ENCODE peak calls at places on chromosomes 6 and 20, in seven cellular contexts. A is kidney epithelial cell; I is aorta; S is IMR-90; Z is heart right ventricle; K is CD4-positive, alpha-beta memory T cell; G is lung. R is an unnamed sample.
A peak's percentile ranks its signal among the peaks of the same experiment; 100 is the strongest.

GRCh38 chr6:116251568-116252384 is 2.1 kb downstream of the TSPYL4 start:
- DNase-seq in A (no peak), I (no peak), S (peak; percentile 80), Z (no peak), K (no peak), G (no peak), R (no peak)

GRCh38 chr6:33794910-33795615 is 6.1 kb upstream of the LEMD2 start:
- DNase-seq in A (no peak), I (no peak), S (no peak), Z (no peak), K (no peak), G (no peak), R (no peak)

GRCh38 chr20:34345426-34345757 is 17.7 kb upstream of the ITCH start:
- DNase-seq in A (no peak), I (no peak), S (no peak), Z (no peak), K (no peak), G (no peak), R (no peak)

GRCh38 chr20:34390769-34391447 is 27.8 kb downstream of the ITCH start:
- DNase-seq in A (peak; percentile 59), I (peak; percentile 86), S (peak; percentile 88), Z (peak; percentile 9), K (no peak), G (peak; percentile 59), R (peak; percentile 68)

GRCh38 chr6:84135291-84135690 is 92.2 kb downstream of the CEP162 start:
- DNase-seq in A (no peak), I (no peak), S (no peak), Z (no peak), K (no peak), G (no peak), R (no peak)

GRCh38 chr6:127146935-127147334 is 28.5 kb downstream of the RSPO3 start:
- DNase-seq in A (peak; percentile 56), I (no peak), S (peak; percentile 82), Z (peak; percentile 19), K (no peak), G (no peak), R (peak; percentile 24)

GRCh38 chr6:40907198-40907701 is 131.8 kb downstream of the UNC5CL start:
- DNase-seq in A (peak; percentile 74), I (peak; percentile 81), S (peak; percentile 9), Z (peak; percentile 9), K (no peak), G (no peak), R (no peak)

GRCh38 chr6:25583099-25583498 is 68.9 kb upstream of the SCGN start:
- DNase-seq in A (no peak), I (no peak), S (no peak), Z (no peak), K (no peak), G (no peak), R (no peak)

GRCh38 chr6:51644426-51644825 is 443.0 kb downstream of the PKHD1 start:
- DNase-seq in A (peak; percentile 49), I (no peak), S (no peak), Z (no peak), K (no peak), G (no peak), R (no peak)

GRCh38 chr6:1667012-1667804 is 57.5 kb downstream of the FOXC1 start:
- DNase-seq in A (no peak), I (no peak), S (peak; percentile 97), Z (no peak), K (no peak), G (no peak), R (no peak)

GRCh38 chr6:163768905-163769304 is 354.4 kb downstream of the QKI start:
- DNase-seq in A (no peak), I (no peak), S (no peak), Z (no peak), K (no peak), G (no peak), R (no peak)

GRCh38 chr6:161829186-161829794 is 555.4 kb upstream of the AGPAT4 start:
- DNase-seq in A (no peak), I (no peak), S (no peak), Z (no peak), K (no peak), G (no peak), R (no peak)

GRCh38 chr20:36919715-36920333 is 31.7 kb downstream of the SAMHD1 start:
- DNase-seq in A (no peak), I (no peak), S (peak; percentile 74), Z (peak; percentile 35), K (peak; percentile 59), G (no peak), R (peak; percentile 10)

GRCh38 chr6:48825501-48826317 is 637.3 kb downstream of the MMUT start:
- DNase-seq in A (no peak), I (no peak), S (peak; percentile 49), Z (no peak), K (no peak), G (no peak), R (no peak)

GRCh38 chr6:48826318-48826595 is 636.8 kb downstream of the MMUT start:
- DNase-seq in A (no peak), I (no peak), S (no peak), Z (no peak), K (no peak), G (no peak), R (no peak)

DNA sequence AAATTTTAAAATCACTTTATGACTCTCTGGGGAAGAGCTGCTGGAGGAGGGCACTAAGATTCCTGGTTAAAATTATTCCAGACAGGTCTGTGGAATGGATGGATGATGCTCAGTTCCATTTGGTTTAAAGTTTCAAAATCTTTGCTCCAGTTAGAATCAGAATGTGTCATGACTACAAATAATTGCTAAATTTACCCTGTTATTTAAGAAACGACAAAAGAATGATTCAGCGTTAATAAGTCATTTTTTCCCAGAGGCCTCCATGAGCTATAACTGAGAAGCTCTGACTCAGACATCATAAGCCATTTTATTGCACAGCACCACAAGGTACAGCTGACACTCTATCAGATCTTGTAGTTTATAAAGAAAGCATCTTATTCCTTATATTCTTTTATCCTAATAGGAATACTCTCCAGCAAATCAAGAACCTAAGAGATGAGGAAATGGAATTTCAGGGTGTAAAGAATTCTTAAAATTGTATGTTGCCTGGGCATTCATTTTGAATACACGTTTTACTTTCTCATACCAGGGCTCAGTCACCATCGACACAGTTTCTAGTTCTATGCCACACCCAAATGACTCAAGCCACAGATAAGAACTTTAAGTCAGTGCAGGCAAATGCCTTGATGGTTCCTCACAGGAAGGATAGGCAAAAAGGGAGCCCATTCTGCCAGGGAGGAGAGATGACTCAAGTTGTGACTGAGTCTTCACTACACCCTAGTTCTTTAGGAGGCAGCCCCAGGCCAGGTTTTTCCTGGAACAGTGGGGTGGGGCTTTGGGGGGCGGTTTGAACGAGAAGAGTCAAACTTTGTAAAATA is 636.0 kb downstream of the MMUT start:
- DNase-seq in A (peak; percentile 88), I (peak; percentile 79), S (peak; percentile 97), Z (no peak), K (no peak), G (no peak), R (peak; percentile 85)
- H3K4me3 ChIP-seq in A (no peak overlapping the region), I (no peak overlapping the region), S (no peak overlapping the region), Z (no peak overlapping the region), K (no peak overlapping the region), G (no peak overlapping the region), R (peak overlapping the region; percentile 0)

GRCh38 chr6:3825331-3825831 is 23.8 kb upstream of the FAM50B start:
- DNase-seq in A (no peak), I (peak; percentile 90), S (peak; percentile 32), Z (peak; percentile 49), K (no peak), G (peak; percentile 46), R (no peak)

GRCh38 chr6:3825851-3826581 is 23.2 kb upstream of the FAM50B start:
- DNase-seq in A (peak; percentile 95), I (peak; percentile 97), S (peak; percentile 97), Z (peak; percentile 87), K (no peak), G (peak; percentile 90), R (peak; percentile 100)

GRCh38 chr6:3820563-3820962 is 28.6 kb upstream of the FAM50B start:
- DNase-seq in A (no peak), I (no peak), S (no peak), Z (no peak), K (no peak), G (no peak), R (no peak)

GRCh38 chr6:3823671-3824070 is 25.5 kb upstream of the FAM50B start:
- DNase-seq in A (no peak), I (no peak), S (no peak), Z (no peak), K (no peak), G (no peak), R (no peak)

GRCh38 chr6:3822747-3823445 is 26.3 kb upstream of the FAM50B start:
- DNase-seq in A (no peak), I (no peak), S (no peak), Z (no peak), K (no peak), G (no peak), R (no peak)
- H3K4me3 ChIP-seq in A (no peak overlapping the region), I (no peak overlapping the region), S (no peak overlapping the region), Z (no peak overlapping the region), K (no peak overlapping the region), G (no peak overlapping the region), R (no peak overlapping the region)

GRCh38 chr20:53611449-53611894 is 17.8 kb upstream of the ZNF217 start:
- DNase-seq in A (peak; percentile 93), I (no peak), S (peak; percentile 99), Z (peak; percentile 29), K (no peak), G (no peak), R (peak; percentile 99)
- H3K4me3 ChIP-seq in A (no peak overlapping the region), I (no peak overlapping the region), S (peak overlapping the region; percentile 4), Z (no peak overlapping the region), K (no peak overlapping the region), G (no peak overlapping the region), R (no peak overlapping the region)

DNA sequence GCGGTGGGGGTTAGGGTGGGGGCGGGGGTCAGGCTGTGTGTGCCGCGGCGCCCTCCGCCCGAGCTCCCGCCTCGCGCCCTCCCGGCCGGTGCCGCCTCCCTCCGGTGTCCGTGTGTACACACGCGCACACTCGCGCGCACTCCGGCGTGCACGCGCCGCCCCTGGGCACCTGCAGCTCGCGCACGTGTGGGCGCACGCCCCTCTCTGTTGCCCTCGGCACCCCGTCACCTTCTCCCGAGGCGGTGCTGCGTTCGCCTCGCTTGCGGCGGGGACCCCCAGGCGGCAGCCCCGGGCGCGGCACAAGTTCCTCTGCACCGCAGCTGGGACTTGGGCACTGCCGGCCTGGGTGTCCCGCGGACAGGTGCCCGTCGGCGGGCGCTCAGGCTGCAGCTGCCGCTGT is 525 bp downstream of the MACROD2 start:
- DNase-seq in A (no peak), I (peak; percentile 82), S (no peak), Z (peak; percentile 3), K (no peak), G (peak; percentile 34), R (no peak)
- H3K4me3 ChIP-seq in A (peak overlapping the region; percentile 70), I (peak overlapping the region; percentile 70), S (peak overlapping the region; percentile 14), Z (peak overlapping the region; percentile 49), K (no peak overlapping the region), G (peak overlapping the region; percentile 89), R (peak overlapping the region; percentile 70)